ENCODE peak calls at places on chromosome 13, in four cellular contexts. M is PC-3, O is MM.1S, W is GM23248. L is an unnamed sample.

GRCh38 chr13:74206061-74206561 is 71.9 kb upstream of the KLF12 start:
- DNase-seq in O (no peak), W (peak), M (peak), L (no peak)

GRCh38 chr13:31441804-31442487 is 242.2 kb downstream of the B3GLCT start:
- DNase-seq in W (no peak), O (no peak), M (no peak), L (no peak)

GRCh38 chr13:114130708-114131580 is 1.5 kb downstream of the RASA3 start:
- DNase-seq in O (peak), M (peak), W (peak), L (peak)

GRCh38 chr13:29721766-29722165 is 126.3 kb upstream of the SLC7A1 start:
- DNase-seq in O (no peak), M (no peak), W (no peak), L (no peak)

GRCh38 chr13:97334690-97335089 is 99.3 kb upstream of the RAP2A start:
- DNase-seq in W (no peak), O (no peak), M (no peak), L (no peak)

GRCh38 chr13:19587635-19588300 is 26.4 kb upstream of the TPTE2 start:
- DNase-seq in W (peak), O (peak), M (peak), L (peak)

GRCh38 chr13:59269476-59269875 is 894.3 kb downstream of the DIAPH3 start:
- DNase-seq in W (peak), O (no peak), M (no peak), L (no peak)

GRCh38 chr13:36673838-36674326 is at the start of gene SERTM1:
- DNase-seq in W (peak), M (no peak), O (no peak), L (peak)

GRCh38 chr13:94195715-94196114 is 283.8 kb downstream of the DCT start:
- DNase-seq in W (peak), O (no peak), M (peak), L (peak)

GRCh38 chr13:38796890-38797289 is 110.0 kb downstream of the FREM2 start:
- DNase-seq in M (no peak), O (no peak), W (no peak), L (no peak)

GRCh38 chr13:102687520-102687919 is 7.3 kb downstream of the METTL21C start:
- DNase-seq in O (no peak), W (no peak), M (no peak), L (no peak)

GRCh38 chr13:107882708-107883560 is 332.4 kb downstream of the LIG4 start:
- DNase-seq in M (peak), W (no peak), O (no peak), L (no peak)

GRCh38 chr13:100306444-100306999 is 217.6 kb downstream of the PCCA start:
- DNase-seq in O (no peak), M (no peak), W (no peak), L (no peak)

GRCh38 chr13:30752201-30752797 is 17.0 kb downstream of the ALOX5AP start:
- DNase-seq in M (no peak), W (peak), O (no peak), L (peak)

GRCh38 chr13:98478134-98479129 is 98.5 kb downstream of the STK24 start:
- DNase-seq in W (peak), M (peak), O (no peak), L (no peak)

GRCh38 chr13:76656496-76656895 is 229.7 kb downstream of the KCTD12 start:
- DNase-seq in M (no peak), W (no peak), O (no peak), L (no peak)

GRCh38 chr13:36530050-36530789 is 97.9 kb downstream of the CCNA1 start:
- DNase-seq in M (peak), W (no peak), O (no peak), L (no peak)

GRCh38 chr13:29583073-29583785 is 12.3 kb downstream of the SLC7A1 start:
- DNase-seq in W (peak), M (peak), O (no peak), L (no peak)

GRCh38 chr13:114002009-114002544 is 28.2 kb upstream of the C13orf46 start:
- DNase-seq in W (no peak), M (no peak), O (no peak), L (no peak)

GRCh38 chr13:41061914-41062837 is 867 bp downstream of the WBP4 start:
- DNase-seq in O (peak), W (peak), M (peak), L (peak)
- TF ChIP-seq EZH2phosphoT487 in O (no peak), W (no peak), M (no peak), L (no peak)

DNA sequence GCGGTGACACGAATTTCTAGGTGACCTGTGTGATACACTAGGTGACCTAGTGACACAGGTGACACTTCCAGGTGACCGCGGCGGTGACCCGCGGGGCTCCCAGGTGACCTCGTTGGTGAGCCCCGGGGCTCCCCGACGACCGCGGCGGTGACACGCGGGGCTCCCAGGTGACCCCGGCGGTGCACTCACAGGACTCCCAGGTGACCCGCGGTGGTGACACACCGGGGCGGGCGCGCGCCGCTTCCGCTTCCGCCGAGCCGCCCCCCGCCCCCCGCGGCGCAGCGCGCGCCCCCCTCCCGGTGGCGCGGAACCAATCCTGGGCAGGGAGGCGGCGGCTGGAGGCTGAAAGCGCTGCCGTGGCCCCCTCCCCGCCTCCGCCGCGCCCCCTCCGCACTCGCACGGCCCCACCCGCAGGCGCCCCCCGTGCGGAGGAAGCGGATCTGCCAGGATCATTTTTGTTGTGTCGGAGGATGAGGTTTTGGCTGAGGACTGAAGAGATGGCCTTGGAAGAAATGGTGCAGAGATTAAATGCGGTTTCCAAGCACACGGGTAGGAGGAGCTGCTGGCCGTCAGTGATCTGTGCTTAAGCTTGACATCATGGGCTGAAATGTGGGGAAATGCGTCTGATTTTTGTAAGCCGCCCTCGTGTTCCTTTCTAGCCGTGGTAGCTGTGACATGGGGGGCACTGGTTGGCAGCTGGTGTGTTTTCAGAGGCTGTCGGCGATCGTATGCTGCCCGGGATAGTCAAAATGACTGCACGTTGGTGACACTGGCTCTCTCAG is at the start of gene MCF2L:
- DNase-seq in M (peak), W (peak), O (no peak), L (peak)
- TF ChIP-seq EZH2 in M (no peak), W (peak), O (no peak), L (no peak)

DNA sequence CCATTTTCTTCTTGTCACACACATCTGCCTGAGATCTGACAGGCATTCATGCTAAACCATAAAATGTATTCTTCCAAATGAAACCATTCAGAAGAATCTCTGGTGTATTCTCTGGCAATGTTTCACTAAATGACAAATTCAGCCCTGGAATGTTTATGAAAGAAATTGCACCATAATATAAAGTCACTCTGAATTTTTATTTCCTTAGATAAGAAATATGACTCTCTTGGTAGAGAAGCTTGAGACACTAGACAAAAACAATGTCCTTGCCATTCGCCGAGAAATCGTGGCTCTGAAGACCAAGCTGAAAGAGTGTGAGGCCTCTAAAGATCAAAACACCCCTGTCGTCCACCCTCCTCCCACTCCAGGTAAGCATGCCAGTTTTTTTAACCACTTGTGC is 14.3 kb downstream of the OLFM4 start:
- DNase-seq in W (peak), M (no peak), O (no peak), L (no peak)
- H3K4me3 ChIP-seq in W (no peak), M (no peak), O (no peak), L (no peak)

DNA sequence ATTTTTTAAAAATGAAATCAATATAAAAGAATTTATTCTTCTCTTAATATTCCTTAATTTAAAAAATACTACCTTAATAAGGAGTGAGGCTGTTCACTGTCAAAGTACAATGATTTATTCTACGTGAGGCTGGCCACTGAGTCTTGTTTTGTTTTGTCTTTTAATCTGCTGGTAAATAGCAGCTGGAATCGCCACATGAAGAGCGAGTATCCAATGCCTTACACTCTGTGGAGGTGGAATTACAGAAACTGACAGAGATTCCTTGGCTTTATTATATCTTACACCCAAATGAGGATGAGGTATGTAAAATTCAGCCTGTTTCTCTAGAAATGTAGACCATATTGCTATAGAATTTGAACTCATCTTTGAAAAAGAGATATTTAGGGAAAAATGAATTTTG is 52.9 kb upstream of the AKAP11 start:
- DNase-seq in O (no peak), M (no peak), W (no peak), L (no peak)
- TF ChIP-seq EZH2phosphoT487 in O (no peak), M (no peak), W (no peak), L (no peak)